ENCODE peak calls at places on chromosome X, in four cellular contexts. T is GM12878, X is K562, M is HepG2. Y is an unnamed sample.

GRCh38 chrX:122625239-122625638 is 558.8 kb upstream of the GRIA3 start:
- DNase-seq in T (no peak), X (no peak), M (no peak), Y (no peak)

GRCh38 chrX:96182366-96182765 is 502.3 kb upstream of the DIAPH2 start:
- DNase-seq in T (no peak), X (no peak), M (peak; percentile 2), Y (peak; percentile 44)

GRCh38 chrX:138847930-138848329 is 136.4 kb upstream of the FGF13 start:
- DNase-seq in T (no peak), X (no peak), M (no peak), Y (no peak)

GRCh38 chrX:71514367-71515038 is 18.4 kb upstream of the OGT start:
- DNase-seq in T (peak; percentile 58), X (no peak), M (no peak), Y (no peak)

GRCh38 chrX:45807572-45808425 is 607.1 kb upstream of the DIPK2B start:
- DNase-seq in T (no peak), X (no peak), M (no peak), Y (no peak)

GRCh38 chrX:103200951-103201529 is 13.9 kb upstream of the BEX4 start:
- DNase-seq in T (no peak), X (no peak), M (no peak), Y (no peak)

GRCh38 chrX:124229374-124229773 is 103.1 kb upstream of the TEX13D start:
- DNase-seq in T (no peak), X (no peak), M (no peak), Y (no peak)

GRCh38 chrX:105564536-105564935 is 257.8 kb upstream of the NRK start:
- DNase-seq in T (no peak), X (no peak), M (no peak), Y (no peak)

GRCh38 chrX:1468250-1468772 is 15.6 kb upstream of the ASMTL start:
- DNase-seq in T (peak; percentile 83), X (no peak), M (no peak), Y (no peak)

GRCh38 chrX:151227637-151228036 is 51.3 kb downstream of the GPR50 start:
- DNase-seq in T (no peak), X (no peak), M (no peak), Y (peak; percentile 33)

GRCh38 chrX:151228935-151229334 is 52.6 kb downstream of the GPR50 start:
- DNase-seq in T (no peak), X (no peak), M (no peak), Y (no peak)

GRCh38 chrX:151225843-151226242 is 49.5 kb downstream of the GPR50 start:
- DNase-seq in T (no peak), X (no peak), M (no peak), Y (no peak)

DNA sequence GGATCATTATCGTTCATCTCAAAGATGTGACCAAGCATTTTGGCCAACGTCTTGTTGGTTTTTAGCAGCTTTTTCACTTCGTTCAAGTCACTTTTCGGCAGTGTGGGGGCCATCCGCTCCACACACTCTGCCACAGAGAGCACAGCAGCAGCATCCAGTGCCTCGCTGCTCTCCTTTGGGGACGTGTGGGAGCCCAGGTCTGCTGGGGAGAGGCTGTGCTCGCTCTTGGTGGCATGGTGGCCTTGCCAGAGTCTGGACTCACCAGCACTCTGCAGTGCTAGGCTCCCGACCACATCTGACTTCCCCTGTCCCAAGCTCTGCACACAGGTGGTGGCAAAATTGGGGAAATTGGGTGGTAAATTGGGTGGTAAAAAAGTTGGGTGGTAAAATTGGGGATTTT is 50.6 kb downstream of the GPR50 start:
- DNase-seq in T (no peak), X (no peak), M (no peak), Y (no peak)
- TF ChIP-seq ETV6 in T (no peak), X (no peak), M (no peak), Y (no peak)

DNA sequence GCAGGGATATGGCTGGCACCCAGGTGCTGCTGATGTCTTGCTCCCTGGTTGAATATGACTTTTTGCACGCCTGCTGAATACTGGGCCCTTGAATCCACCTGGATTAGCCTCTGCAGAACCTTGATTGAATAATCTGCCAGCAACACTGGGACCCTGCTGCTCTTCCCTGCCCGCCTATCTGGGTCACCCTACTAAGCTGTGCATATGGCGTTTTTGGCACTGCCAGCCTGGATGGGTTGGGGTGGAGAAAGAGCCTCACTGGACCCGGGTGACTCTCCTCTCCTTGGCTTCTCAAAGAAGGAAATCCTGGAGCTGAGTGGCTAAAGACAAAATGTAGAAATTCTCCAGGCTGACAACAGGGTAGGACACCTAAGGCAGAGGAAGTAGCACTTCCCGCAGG is 100.0 kb downstream of the MAOA start:
- DNase-seq in T (no peak), X (no peak), M (no peak), Y (no peak)
- TF ChIP-seq ETV6 in T (no peak), X (no peak), M (no peak), Y (no peak)

GRCh38 chrX:136295380-136295779 is 5.4 kb upstream of the ADGRG4 start:
- DNase-seq in T (no peak), X (no peak), M (no peak), Y (no peak)

GRCh38 chrX:136292656-136293055 is 8.1 kb upstream of the ADGRG4 start:
- DNase-seq in T (no peak), X (no peak), M (no peak), Y (no peak)

DNA sequence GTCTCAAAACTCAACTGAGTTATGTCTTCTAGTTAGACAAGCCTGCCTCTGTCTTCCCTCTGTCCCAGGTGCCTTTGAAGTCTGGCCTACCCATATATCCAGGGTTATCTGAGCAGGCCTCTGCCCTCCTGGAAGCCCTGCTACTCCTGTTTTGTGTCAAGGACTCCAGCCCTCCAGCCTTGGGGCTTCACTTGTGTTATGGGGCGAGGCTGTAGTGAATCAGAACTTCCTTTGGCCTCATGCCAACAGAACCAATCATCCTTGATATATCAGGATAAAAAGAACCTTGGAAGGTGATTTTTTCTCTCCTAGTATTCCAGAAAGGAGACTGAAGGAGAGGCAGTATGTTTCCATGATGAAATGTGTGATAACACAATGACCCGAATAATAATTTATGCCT is 8.9 kb upstream of the ADGRG4 start:
- DNase-seq in T (no peak), X (no peak), M (no peak), Y (no peak)
- TF ChIP-seq ETV6 in T (no peak), X (no peak), M (no peak), Y (no peak)

GRCh38 chrX:69290327-69290726 is 125.1 kb upstream of the PJA1 start:
- DNase-seq in T (no peak), X (no peak), M (no peak), Y (no peak)

GRCh38 chrX:69289839-69290123 is 124.5 kb upstream of the PJA1 start:
- DNase-seq in T (no peak), X (no peak), M (no peak), Y (no peak)

GRCh38 chrX:69297521-69297920 is 132.3 kb upstream of the PJA1 start:
- DNase-seq in T (no peak), X (no peak), M (no peak), Y (no peak)

GRCh38 chrX:69291111-69291510 is 125.9 kb upstream of the PJA1 start:
- DNase-seq in T (no peak), X (no peak), M (no peak), Y (no peak)

DNA sequence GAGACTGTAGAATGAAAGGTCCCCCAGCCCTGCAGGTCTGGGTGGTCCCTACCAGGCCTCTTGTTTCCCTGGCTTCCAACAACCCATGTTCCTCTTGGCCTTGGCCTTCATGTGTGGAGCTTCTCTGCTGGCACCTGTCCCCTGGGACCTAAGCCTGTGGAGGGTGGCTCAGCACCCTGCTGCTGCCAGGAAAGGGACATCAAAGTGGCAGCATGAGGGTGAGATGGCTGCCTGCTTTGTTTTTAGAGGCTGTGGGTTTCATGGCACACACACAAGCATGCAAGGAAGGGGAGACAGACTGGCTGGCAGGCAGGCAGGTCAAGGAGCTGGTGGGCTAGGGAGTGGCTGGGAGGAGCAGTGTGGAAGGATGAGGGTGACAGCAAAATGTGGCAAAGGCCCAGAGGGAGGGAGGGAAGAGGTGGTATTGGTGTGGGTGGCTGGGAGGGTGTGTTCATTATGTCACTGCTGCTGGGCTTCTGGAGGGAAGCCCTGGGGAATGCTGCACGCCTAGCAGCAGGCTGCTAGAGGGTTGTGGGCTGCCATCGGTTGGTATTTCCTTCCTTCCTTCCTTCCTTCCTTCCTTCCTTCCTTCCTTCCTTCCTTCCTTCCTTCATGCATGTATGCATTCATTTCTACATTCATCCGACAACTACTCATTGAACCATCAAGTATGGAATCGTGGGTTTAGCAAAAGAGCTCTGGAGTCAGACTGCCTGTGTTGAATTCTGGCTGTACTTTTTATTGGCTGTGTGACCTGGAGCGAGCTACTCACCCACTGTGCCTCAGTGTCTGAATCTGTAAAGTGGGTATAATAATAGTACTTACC is 128.7 kb upstream of the PJA1 start:
- DNase-seq in T (no peak), X (no peak), M (no peak), Y (no peak)
- TF ChIP-seq ETV6 in T (no peak), X (no peak), M (no peak), Y (no peak)

DNA sequence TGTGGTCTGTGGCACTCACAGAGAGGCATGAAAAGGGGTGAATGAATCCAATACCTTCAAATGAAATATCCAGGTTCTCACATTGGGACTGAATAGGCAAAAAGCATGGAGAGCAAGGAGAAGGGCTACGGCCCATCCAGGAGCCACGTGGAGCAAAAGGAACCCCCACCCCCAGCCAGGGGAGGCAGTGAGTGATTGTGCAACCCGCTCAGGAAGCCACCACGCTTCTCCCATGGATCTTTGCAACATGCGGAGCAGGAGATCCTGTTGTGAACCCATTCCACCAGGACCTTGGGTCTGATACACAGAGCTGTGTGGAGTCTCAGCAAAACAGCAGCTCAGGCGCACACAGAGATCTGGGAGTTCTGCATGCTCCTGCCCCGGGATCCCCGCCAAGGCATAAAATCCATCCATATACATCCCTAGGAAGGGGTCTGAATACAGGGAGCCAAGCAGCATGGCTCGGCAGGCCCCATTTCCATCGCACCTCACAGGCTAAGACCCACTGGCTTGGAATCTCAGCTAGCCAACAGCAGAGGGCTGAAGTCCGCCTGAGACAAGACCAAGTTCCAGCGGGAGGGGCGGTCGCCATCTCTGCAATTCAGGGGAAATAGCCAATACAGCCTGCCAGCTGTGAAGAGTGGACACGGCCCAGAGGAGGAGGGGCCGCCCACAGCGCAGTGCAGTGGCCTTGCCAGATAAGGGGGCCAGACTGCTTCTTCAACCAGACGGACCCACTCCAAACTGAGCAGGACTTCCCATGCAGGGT is 80.2 kb downstream of the FGF16 start:
- DNase-seq in T (no peak), X (peak; percentile 37), M (no peak), Y (peak; percentile 18)
- TF ChIP-seq ETV6 in T (no peak), X (no peak), M (no peak), Y (no peak)